ENCODE peak calls at places on chromosomes 5 and 9, in seven cellular contexts. One of them, this sample, is unnamed. For H3K36me3 and H3K4me1, the result is how much of the 10 kb centered on the place peaks cover.

GRCh38 chr9:112048924-112049785 is 125.9 kb downstream of the SUSD1 start:
- DNase-seq in PC-9: no peak
- DNase-seq in upper lobe of right lung: no peak
- DNase-seq in stomach: peak
- DNase-seq in neuronal stem cell: no peak
- DNase-seq in SK-N-SH: no peak
- DNase-seq in heart right ventricle: no peak
- DNase-seq in this sample: peak

GRCh38 chr5:177089146-177089545 is 2.4 kb downstream of the FGFR4 start:
- DNase-seq in PC-9: no peak
- DNase-seq in upper lobe of right lung: no peak
- DNase-seq in SK-N-SH: peak
- DNase-seq in heart right ventricle: no peak
- DNase-seq in stomach: no peak
- DNase-seq in neuronal stem cell: no peak
- DNase-seq in this sample: no peak

GRCh38 chr5:56951946-56952691 is at the start of gene MIER3:
- DNase-seq in stomach: peak
- DNase-seq in SK-N-SH: peak
- DNase-seq in heart right ventricle: peak
- DNase-seq in PC-9: no peak
- DNase-seq in neuronal stem cell: peak
- DNase-seq in upper lobe of right lung: peak
- DNase-seq in this sample: peak

GRCh38 chr9:97632406-97632991 is 669 bp downstream of the TSTD2 start:
- DNase-seq in stomach: peak
- DNase-seq in upper lobe of right lung: peak
- DNase-seq in PC-9: peak
- DNase-seq in SK-N-SH: no peak
- DNase-seq in neuronal stem cell: peak
- DNase-seq in heart right ventricle: peak
- DNase-seq in this sample: peak

GRCh38 chr9:35938474-35939145 is 19.3 kb downstream of the OR2S2 start:
- DNase-seq in PC-9: no peak
- DNase-seq in heart right ventricle: no peak
- DNase-seq in neuronal stem cell: no peak
- DNase-seq in stomach: no peak
- DNase-seq in upper lobe of right lung: no peak
- DNase-seq in SK-N-SH: no peak
- DNase-seq in this sample: no peak

GRCh38 chr5:90020575-90021535 is 388.7 kb downstream of the CETN3 start:
- DNase-seq in neuronal stem cell: no peak
- DNase-seq in heart right ventricle: no peak
- DNase-seq in PC-9: peak
- DNase-seq in upper lobe of right lung: no peak
- DNase-seq in stomach: no peak
- DNase-seq in SK-N-SH: no peak
- DNase-seq in this sample: no peak

GRCh38 chr9:133341369-133342082 is 5.5 kb upstream of the SURF6 start:
- DNase-seq in stomach: no peak
- DNase-seq in heart right ventricle: no peak
- DNase-seq in PC-9: no peak
- DNase-seq in upper lobe of right lung: peak
- DNase-seq in SK-N-SH: no peak
- DNase-seq in neuronal stem cell: no peak
- DNase-seq in this sample: no peak

GRCh38 chr9:93345630-93346239 is 105.8 kb upstream of the FAM120A start:
- DNase-seq in heart right ventricle: no peak
- DNase-seq in upper lobe of right lung: no peak
- DNase-seq in neuronal stem cell: peak
- DNase-seq in PC-9: no peak
- DNase-seq in stomach: no peak
- DNase-seq in SK-N-SH: peak
- DNase-seq in this sample: no peak

GRCh38 chr5:127337876-127338275 is 47.3 kb downstream of the MEGF10 start:
- DNase-seq in heart right ventricle: no peak
- DNase-seq in neuronal stem cell: no peak
- DNase-seq in SK-N-SH: no peak
- DNase-seq in stomach: no peak
- DNase-seq in upper lobe of right lung: no peak
- DNase-seq in PC-9: no peak
- DNase-seq in this sample: no peak

GRCh38 chr5:82106806-82107205 is 135.0 kb downstream of the ATG10 start:
- DNase-seq in SK-N-SH: no peak
- DNase-seq in upper lobe of right lung: no peak
- DNase-seq in stomach: no peak
- DNase-seq in PC-9: no peak
- DNase-seq in heart right ventricle: no peak
- DNase-seq in neuronal stem cell: no peak
- DNase-seq in this sample: no peak

GRCh38 chr9:31908158-31908890 is 476.1 kb upstream of the ACO1 start:
- DNase-seq in SK-N-SH: no peak
- DNase-seq in neuronal stem cell: no peak
- DNase-seq in stomach: no peak
- DNase-seq in upper lobe of right lung: no peak
- DNase-seq in PC-9: peak
- DNase-seq in heart right ventricle: no peak
- DNase-seq in this sample: no peak

GRCh38 chr5:35246411-35246810 is 16.1 kb upstream of the PRLR start:
- DNase-seq in heart right ventricle: no peak
- DNase-seq in stomach: no peak
- DNase-seq in SK-N-SH: no peak
- DNase-seq in neuronal stem cell: no peak
- DNase-seq in upper lobe of right lung: no peak
- DNase-seq in PC-9: no peak
- DNase-seq in this sample: peak

GRCh38 chr9:121316852-121317373 is 49.0 kb downstream of the GSN start:
- DNase-seq in PC-9: no peak
- DNase-seq in SK-N-SH: no peak
- DNase-seq in neuronal stem cell: no peak
- DNase-seq in upper lobe of right lung: no peak
- DNase-seq in heart right ventricle: no peak
- DNase-seq in stomach: no peak
- DNase-seq in this sample: no peak

GRCh38 chr5:107268241-107268640 is 402.5 kb downstream of the EFNA5 start:
- DNase-seq in PC-9: no peak
- DNase-seq in stomach: no peak
- DNase-seq in SK-N-SH: no peak
- DNase-seq in heart right ventricle: no peak
- DNase-seq in upper lobe of right lung: no peak
- DNase-seq in neuronal stem cell: no peak
- DNase-seq in this sample: no peak

GRCh38 chr5:368162-369084 is 46.9 kb downstream of the AHRR start:
- DNase-seq in upper lobe of right lung: peak
- DNase-seq in PC-9: no peak
- DNase-seq in stomach: no peak
- DNase-seq in neuronal stem cell: no peak
- DNase-seq in heart right ventricle: peak
- DNase-seq in SK-N-SH: no peak
- DNase-seq in this sample: no peak

GRCh38 chr5:80216753-80217596 is 38.9 kb downstream of the SERINC5 start:
- DNase-seq in heart right ventricle: peak
- DNase-seq in neuronal stem cell: no peak
- DNase-seq in SK-N-SH: no peak
- DNase-seq in stomach: peak
- DNase-seq in upper lobe of right lung: peak
- DNase-seq in PC-9: no peak
- DNase-seq in this sample: no peak

GRCh38 chr5:10527281-10527950 is 36.5 kb upstream of the ANKRD33B start:
- DNase-seq in neuronal stem cell: no peak
- DNase-seq in heart right ventricle: no peak
- DNase-seq in stomach: no peak
- DNase-seq in upper lobe of right lung: no peak
- DNase-seq in SK-N-SH: no peak
- DNase-seq in PC-9: no peak
- DNase-seq in this sample: no peak

GRCh38 chr5:54930736-54931135 is 54.7 kb downstream of the ESM1 start:
- DNase-seq in SK-N-SH: no peak
- DNase-seq in neuronal stem cell: no peak
- DNase-seq in stomach: no peak
- DNase-seq in PC-9: no peak
- DNase-seq in upper lobe of right lung: no peak
- DNase-seq in heart right ventricle: no peak
- DNase-seq in this sample: no peak

GRCh38 chr5:37448941-37449340 is 69.8 kb downstream of the WDR70 start:
- DNase-seq in heart right ventricle: no peak
- DNase-seq in neuronal stem cell: no peak
- DNase-seq in stomach: no peak
- DNase-seq in SK-N-SH: no peak
- DNase-seq in upper lobe of right lung: no peak
- DNase-seq in PC-9: no peak
- DNase-seq in this sample: no peak

GRCh38 chr5:107470007-107470582 is 200.6 kb downstream of the EFNA5 start:
- DNase-seq in stomach: no peak
- DNase-seq in PC-9: peak
- DNase-seq in upper lobe of right lung: no peak
- DNase-seq in neuronal stem cell: no peak
- DNase-seq in heart right ventricle: no peak
- DNase-seq in SK-N-SH: no peak
- DNase-seq in this sample: no peak

GRCh38 chr9:136323420-136323819 is 3.9 kb upstream of the GPSM1 start:
- DNase-seq in PC-9: no peak
- DNase-seq in heart right ventricle: no peak
- DNase-seq in stomach: no peak
- DNase-seq in upper lobe of right lung: no peak
- DNase-seq in neuronal stem cell: no peak
- DNase-seq in SK-N-SH: no peak
- DNase-seq in this sample: peak

GRCh38 chr5:124867064-124867707 is 120.7 kb upstream of the ZNF608 start:
- DNase-seq in heart right ventricle: no peak
- DNase-seq in SK-N-SH: no peak
- DNase-seq in stomach: no peak
- DNase-seq in neuronal stem cell: no peak
- DNase-seq in upper lobe of right lung: no peak
- DNase-seq in PC-9: no peak
- DNase-seq in this sample: no peak

GRCh38 chr9:2662496-2662895 is 40.9 kb downstream of the VLDLR start:
- DNase-seq in heart right ventricle: no peak
- DNase-seq in SK-N-SH: peak
- DNase-seq in upper lobe of right lung: no peak
- DNase-seq in stomach: peak
- DNase-seq in neuronal stem cell: peak
- DNase-seq in PC-9: no peak
- DNase-seq in this sample: no peak

DNA sequence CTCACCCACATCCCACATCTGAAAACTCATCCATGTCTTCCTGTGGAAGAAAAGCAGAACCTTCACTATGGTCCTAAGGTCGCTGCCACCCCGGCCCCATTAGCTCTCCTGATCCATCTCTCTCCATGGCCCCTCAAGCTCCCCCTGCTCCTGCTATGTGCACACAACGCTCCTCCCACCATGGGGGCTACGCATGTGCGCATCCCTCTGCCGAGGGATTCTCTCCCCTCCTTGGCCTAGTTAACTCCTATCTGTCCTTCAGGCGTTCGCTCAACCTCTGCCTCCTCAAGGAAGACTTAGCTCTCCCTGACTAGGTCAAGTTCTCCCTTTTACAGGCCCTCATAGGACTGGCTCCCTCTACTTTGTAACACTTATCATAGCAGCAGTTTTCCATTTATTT is 9.8 kb downstream of the AKNA start:
- DNase-seq in stomach: no peak
- DNase-seq in heart right ventricle: no peak
- DNase-seq in SK-N-SH: no peak
- DNase-seq in neuronal stem cell: no peak
- DNase-seq in upper lobe of right lung: no peak
- DNase-seq in PC-9: no peak
- DNase-seq in this sample: no peak
- H3K36me3 ChIP-seq in stomach: half or more
- H3K36me3 ChIP-seq in heart right ventricle: under half
- H3K36me3 ChIP-seq in SK-N-SH: under half
- H3K36me3 ChIP-seq in neuronal stem cell: under half
- H3K36me3 ChIP-seq in upper lobe of right lung: half or more
- H3K36me3 ChIP-seq in PC-9: under half
- H3K36me3 ChIP-seq in this sample: under half

GRCh38 chr9:117448066-117448465 is 33.2 kb upstream of the ASTN2 start:
- DNase-seq in upper lobe of right lung: no peak
- DNase-seq in neuronal stem cell: no peak
- DNase-seq in SK-N-SH: peak
- DNase-seq in PC-9: peak
- DNase-seq in heart right ventricle: no peak
- DNase-seq in stomach: no peak
- DNase-seq in this sample: no peak
- H3K4me1 ChIP-seq in upper lobe of right lung: under half
- H3K4me1 ChIP-seq in neuronal stem cell: under half
- H3K4me1 ChIP-seq in SK-N-SH: under half
- H3K4me1 ChIP-seq in PC-9: under half
- H3K4me1 ChIP-seq in heart right ventricle: under half
- H3K4me1 ChIP-seq in stomach: under half
- H3K4me1 ChIP-seq in this sample: under half

DNA sequence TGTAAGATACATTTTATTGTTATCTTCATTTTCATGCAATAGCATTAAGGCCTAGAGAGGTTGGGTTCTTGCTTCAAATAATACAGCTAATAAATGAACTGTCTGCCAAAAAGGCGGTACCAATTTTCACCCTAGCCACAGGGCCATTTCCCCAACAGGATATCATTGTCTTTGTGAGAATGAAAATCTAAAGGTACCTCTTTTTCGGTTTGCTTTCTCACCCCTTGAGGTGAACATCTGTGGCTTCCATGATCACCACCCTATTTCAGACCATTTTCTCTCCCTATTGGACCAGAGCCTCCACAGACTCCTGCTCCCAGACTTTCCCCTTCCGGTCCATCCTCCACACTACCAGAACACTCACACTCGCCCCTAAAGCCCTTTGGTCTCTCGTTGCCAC is 60.2 kb downstream of the SFXN1 start:
- DNase-seq in stomach: no peak
- DNase-seq in PC-9: no peak
- DNase-seq in upper lobe of right lung: no peak
- DNase-seq in SK-N-SH: no peak
- DNase-seq in heart right ventricle: no peak
- DNase-seq in neuronal stem cell: no peak
- DNase-seq in this sample: no peak
- H3K36me3 ChIP-seq in stomach: under half
- H3K36me3 ChIP-seq in PC-9: under half
- H3K36me3 ChIP-seq in upper lobe of right lung: under half
- H3K36me3 ChIP-seq in SK-N-SH: under half
- H3K36me3 ChIP-seq in heart right ventricle: under half
- H3K36me3 ChIP-seq in neuronal stem cell: under half
- H3K36me3 ChIP-seq in this sample: under half

GRCh38 chr5:110663525-110663924 is 62.9 kb downstream of the TMEM232 start:
- DNase-seq in PC-9: no peak
- DNase-seq in SK-N-SH: no peak
- DNase-seq in stomach: no peak
- DNase-seq in heart right ventricle: no peak
- DNase-seq in upper lobe of right lung: no peak
- DNase-seq in neuronal stem cell: no peak
- DNase-seq in this sample: no peak

DNA sequence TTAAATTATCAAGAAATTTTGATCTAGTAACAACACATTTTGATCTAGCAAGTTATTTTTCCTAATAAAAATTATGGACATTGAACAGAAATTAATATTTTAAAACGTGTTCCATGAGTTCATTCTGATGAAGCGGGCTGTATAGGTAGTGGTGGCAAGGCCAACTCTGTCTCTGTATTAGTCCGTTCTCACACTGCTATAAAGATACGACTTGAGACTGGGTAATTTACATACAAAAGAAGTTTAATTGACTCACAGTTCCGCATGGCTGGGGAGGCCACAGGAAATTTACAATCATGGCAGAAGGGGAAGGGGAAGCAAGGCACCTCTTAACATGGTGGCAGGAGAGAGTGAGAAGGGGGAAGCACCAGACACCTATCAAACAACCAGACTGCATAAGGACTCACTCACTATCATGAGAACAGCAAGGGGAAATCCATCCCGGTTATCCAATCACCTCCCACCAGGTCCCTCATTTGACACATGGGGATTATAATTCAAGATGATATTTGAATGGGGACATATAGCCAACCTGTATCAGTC is 61.2 kb downstream of the TMEM232 start:
- DNase-seq in SK-N-SH: no peak
- DNase-seq in upper lobe of right lung: no peak
- DNase-seq in heart right ventricle: no peak
- DNase-seq in PC-9: no peak
- DNase-seq in stomach: no peak
- DNase-seq in neuronal stem cell: no peak
- DNase-seq in this sample: no peak
- H3K4me1 ChIP-seq in SK-N-SH: under half
- H3K4me1 ChIP-seq in upper lobe of right lung: under half
- H3K4me1 ChIP-seq in heart right ventricle: under half
- H3K4me1 ChIP-seq in PC-9: under half
- H3K4me1 ChIP-seq in stomach: under half
- H3K4me1 ChIP-seq in neuronal stem cell: under half
- H3K4me1 ChIP-seq in this sample: under half